ENCODE peak calls at places on chromosomes 2 and 18, in four cellular contexts. F is psoas muscle, T is iris pigment epithelial cell, W is cardiac muscle cell. Z is an unnamed sample.

GRCh38 chr18:8448091-8448490 is 161.1 kb upstream of the RAB12 start:
- DNase-seq in F (no peak), T (no peak), W (no peak), Z (no peak)

GRCh38 chr2:190062053-190062452 is 476 bp downstream of the MSTN start:
- DNase-seq in F (no peak), T (no peak), W (no peak), Z (no peak)

GRCh38 chr2:191866195-191866594 is 19.3 kb upstream of the CAVIN2 start:
- DNase-seq in F (no peak), T (no peak), W (no peak), Z (no peak)

GRCh38 chr2:236787885-236788284 is 218.3 kb downstream of the ACKR3 start:
- DNase-seq in F (no peak), T (no peak), W (no peak), Z (no peak)

GRCh38 chr2:230068658-230069080 is at the start of gene SLC16A14:
- DNase-seq in F (no peak), T (peak; percentile 64), W (peak; percentile 65), Z (no peak)

GRCh38 chr18:59954746-59955145 is 55.0 kb downstream of the PMAIP1 start:
- DNase-seq in F (no peak), T (peak; percentile 63), W (peak; percentile 25), Z (no peak)

GRCh38 chr18:79519751-79520472 is 124.2 kb downstream of the NFATC1 start:
- DNase-seq in F (no peak), T (peak; percentile 28), W (peak; percentile 39), Z (peak; percentile 49)

GRCh38 chr2:16652296-16653082 is 13.1 kb downstream of the CYRIA start:
- DNase-seq in F (no peak), T (peak; percentile 62), W (peak; percentile 12), Z (no peak)

GRCh38 chr2:222989431-222989830 is 62.6 kb upstream of the KCNE4 start:
- DNase-seq in F (no peak), T (no peak), W (no peak), Z (no peak)

GRCh38 chr2:222840060-222840802 is 20.6 kb upstream of the ACSL3 start:
- DNase-seq in F (no peak), T (no peak), W (no peak), Z (no peak)

GRCh38 chr2:53530126-53530525 is 237.5 kb upstream of the CHAC2 start:
- DNase-seq in F (no peak), T (no peak), W (no peak), Z (no peak)

GRCh38 chr18:21747268-21747667 is 6.7 kb downstream of the MIB1 start:
- DNase-seq in F (no peak), T (no peak), W (no peak), Z (no peak)

GRCh38 chr2:171889808-171890207 is 4.2 kb downstream of the SLC25A12 start:
- DNase-seq in F (no peak), T (no peak), W (no peak), Z (no peak)

GRCh38 chr2:100780203-100781008 is 39.5 kb upstream of the NPAS2 start:
- DNase-seq in F (no peak), T (peak; percentile 69), W (peak; percentile 76), Z (no peak)

GRCh38 chr18:21270453-21270852 is 28.4 kb downstream of the GREB1L start:
- DNase-seq in F (no peak), T (peak; percentile 12), W (peak; percentile 6), Z (no peak)

GRCh38 chr2:97749611-97750010 is 36.2 kb downstream of the ZAP70 start:
- DNase-seq in F (no peak), T (no peak), W (no peak), Z (no peak)

GRCh38 chr2:9384521-9384920 is 38.8 kb downstream of the ITGB1BP1 start:
- DNase-seq in F (no peak), T (no peak), W (no peak), Z (no peak)

GRCh38 chr2:584863-585823 is 92.1 kb downstream of the TMEM18 start:
- DNase-seq in F (no peak), T (no peak), W (no peak), Z (peak; percentile 6)

GRCh38 chr2:159592446-159592845 is 23.9 kb downstream of the BAZ2B start:
- DNase-seq in F (no peak), T (no peak), W (peak; percentile 61), Z (no peak)

GRCh38 chr2:226124548-226125011 is 675.0 kb downstream of the IRS1 start:
- DNase-seq in F (no peak), T (peak; percentile 16), W (peak; percentile 69), Z (no peak)

GRCh38 chr2:207113403-207113802 is 52.3 kb downstream of the KLF7 start:
- DNase-seq in F (no peak), T (no peak), W (no peak), Z (no peak)

GRCh38 chr18:70377857-70378701 is 89.2 kb downstream of the SOCS6 start:
- DNase-seq in F (no peak), T (no peak), W (peak; percentile 12), Z (no peak)

GRCh38 chr2:1993711-1994682 is 249.7 kb upstream of the PXDN start:
- DNase-seq in F (no peak), T (peak; percentile 68), W (peak; percentile 29), Z (no peak)

GRCh38 chr2:71611781-71612545 is 158.6 kb downstream of the DYSF start:
- DNase-seq in F (no peak), T (no peak), W (no peak), Z (no peak)

GRCh38 chr2:166957686-166958085 is 69.4 kb downstream of the XIRP2 start:
- DNase-seq in F (no peak), T (peak; percentile 5), W (no peak), Z (no peak)

GRCh38 chr2:181678033-181678586 is 2.2 kb downstream of the NEUROD1 start:
- DNase-seq in F (peak; percentile 67), T (peak; percentile 71), W (peak; percentile 90), Z (peak; percentile 33)

Z was measured in T follicular helper cell.